ENCODE peak calls at places on chromosomes 4 and X, in six cellular contexts. O is HT1080, P is left cardiac atrium, Z is NCI-H524, C is GM18507, I is EL. B is an unnamed sample.

GRCh38 chrX:9940397-9940796 is 26.8 kb upstream of the CLDN34 start:
- DNase-seq in O (peak), P (no peak), Z (no peak), C (no peak), I (peak), B (peak)

GRCh38 chrX:9876205-9876604 is 90.0 kb downstream of the SHROOM2 start:
- DNase-seq in O (no peak), P (no peak), Z (peak), C (no peak), I (no peak), B (no peak)

GRCh38 chr4:126604273-126604867 is 1028.4 kb upstream of the INTU start:
- DNase-seq in O (peak), P (peak), Z (peak), C (no peak), I (peak), B (no peak)

GRCh38 chrX:94676285-94676684 is 1002.3 kb downstream of the FAM133A start:
- DNase-seq in O (no peak), P (no peak), Z (no peak), C (no peak), I (no peak), B (no peak)

GRCh38 chrX:15678339-15678738 is 13.7 kb upstream of the CLTRN start:
- DNase-seq in O (no peak), P (no peak), Z (no peak), C (no peak), I (no peak), B (no peak)

GRCh38 chrX:47498411-47498810 is 15.4 kb upstream of the ZNF41 start:
- DNase-seq in O (no peak), P (no peak), Z (no peak), C (no peak), I (no peak), B (no peak)

GRCh38 chrX:93538575-93538974 is 134.8 kb downstream of the NAP1L3 start:
- DNase-seq in O (no peak), P (no peak), Z (peak), C (no peak), I (no peak), B (no peak)

GRCh38 chr4:151484396-151485102 is 75.6 kb downstream of the FHIP1A start:
- DNase-seq in O (peak), P (no peak), Z (no peak), C (no peak), I (peak), B (peak)

GRCh38 chr4:69546121-69546520 is 50.4 kb upstream of the UGT2B4 start:
- DNase-seq in O (peak), P (no peak), Z (no peak), C (no peak), I (no peak), B (no peak)

GRCh38 chrX:49106930-49107329 is 16.6 kb downstream of the GPKOW start:
- DNase-seq in O (peak), P (no peak), Z (peak), C (no peak), I (peak), B (no peak)

GRCh38 chrX:96474357-96475125 is 210.1 kb upstream of the DIAPH2 start:
- DNase-seq in O (no peak), P (no peak), Z (no peak), C (no peak), I (no peak), B (no peak)

GRCh38 chrX:34546366-34546765 is 110.7 kb downstream of the TMEM47 start:
- DNase-seq in O (peak), P (no peak), Z (no peak), C (no peak), I (no peak), B (no peak)